ENCODE peak calls at places on chromosomes 13 and 19, in nine cellular contexts. B, P, C, L, Y, J, A, V and I are unnamed samples.
A peak's percentile ranks its signal among the peaks of the same experiment; 100 is the strongest.

GRCh38 chr19:52020506-52020905 is 7.7 kb downstream of the ZNF614 start:
- DNase-seq in P (no peak), Y (no peak), C (no peak), V (no peak), A (no peak), J (no peak), L (no peak), B (no peak), I (no peak)

GRCh38 chr19:53808710-53809125 is 15.4 kb downstream of the NLRP12 start:
- DNase-seq in C (peak; percentile 6), J (peak; percentile 71), L (peak; percentile 41), P (no peak), V (peak; percentile 39), A (peak; percentile 73), Y (peak; percentile 45), B (no peak), I (no peak)

GRCh38 chr13:113358653-113359052 is 5.3 kb downstream of the GRTP1 start:
- DNase-seq in J (no peak), V (no peak), P (no peak), C (no peak), A (no peak), Y (peak; percentile 42), B (no peak), L (no peak), I (no peak)

GRCh38 chr19:35272954-35273649 is 4.3 kb downstream of the USF2 start:
- DNase-seq in L (no peak), Y (no peak), A (no peak), P (no peak), B (no peak), C (no peak), V (no peak), J (no peak), I (no peak)

GRCh38 chr13:67515895-67516294 is 285.8 kb upstream of the PCDH9 start:
- DNase-seq in J (no peak), P (no peak), C (no peak), L (peak; percentile 65), B (no peak), V (peak; percentile 58), Y (no peak), A (no peak), I (no peak)

GRCh38 chr13:76853481-76853880 is 32.7 kb downstream of the KCTD12 start:
- DNase-seq in J (peak; percentile 63), B (no peak), P (no peak), A (no peak), C (no peak), L (peak; percentile 49), V (no peak), Y (no peak), I (no peak)

GRCh38 chr19:27746691-27747380 is 1466.1 kb downstream of the UQCRFS1 start:
- DNase-seq in J (no peak), A (peak; percentile 0), P (no peak), V (no peak), Y (no peak), B (no peak), C (no peak), L (no peak), I (peak; percentile 86)

GRCh38 chr19:45305421-45305820 is 17.3 kb downstream of the CKM start:
- DNase-seq in B (no peak), Y (no peak), P (no peak), C (no peak), A (no peak), J (peak; percentile 24), V (no peak), L (no peak), I (no peak)

GRCh38 chr13:76715621-76716020 is 170.6 kb downstream of the KCTD12 start:
- DNase-seq in P (no peak), C (no peak), J (no peak), V (no peak), L (no peak), A (no peak), B (no peak), Y (no peak), I (no peak)

GRCh38 chr19:46574533-46574932 is 26.6 kb upstream of the CALM3 start:
- DNase-seq in P (no peak), J (peak; percentile 59), L (no peak), Y (no peak), B (peak; percentile 44), C (no peak), V (no peak), A (no peak), I (no peak)